ENCODE peak calls at places on chromosomes 7 and 10, in seven cellular contexts. Q, S, R, J, G, U and V are unnamed samples. For H3K79me2, the result is how much of the 10 kb centered on the place peaks cover.

GRCh38 chr7:25821225-25821624 is 330.8 kb upstream of the NFE2L3 start:
- DNase-seq in Q (no peak), S (no peak), R (no peak), J (no peak), G (no peak), U (no peak), V (no peak)

GRCh38 chr10:21534611-21535493 is 820 bp downstream of the MLLT10 start:
- DNase-seq in Q (peak), S (peak), R (peak), J (peak), G (no peak), U (peak), V (peak)

GRCh38 chr7:99011341-99011705 is 132.6 kb downstream of the SMURF1 start:
- DNase-seq in Q (no peak), S (no peak), R (no peak), J (no peak), G (no peak), U (no peak), V (no peak)

GRCh38 chr7:113321201-113321600 is 202.8 kb upstream of the SMIM30 start:
- DNase-seq in Q (no peak), S (peak), R (no peak), J (peak), G (no peak), U (no peak), V (no peak)

GRCh38 chr10:123781956-123782500 is 109.6 kb downstream of the CPXM2 start:
- DNase-seq in Q (no peak), S (no peak), R (no peak), J (no peak), G (no peak), U (no peak), V (no peak)

GRCh38 chr7:117737882-117738281 is 135.4 kb downstream of the CTTNBP2 start:
- DNase-seq in Q (no peak), S (no peak), R (no peak), J (no peak), G (no peak), U (no peak), V (no peak)

GRCh38 chr7:135238112-135238744 is 4.6 kb downstream of the STRA8 start:
- DNase-seq in Q (no peak), S (no peak), R (no peak), J (peak), G (peak), U (peak), V (no peak)

GRCh38 chr7:41003031-41003925 is 699.6 kb downstream of the INHBA start:
- DNase-seq in Q (peak), S (peak), R (peak), J (peak), G (peak), U (peak), V (peak)

GRCh38 chr10:71289421-71290130 is 29.5 kb upstream of the SLC29A3 start:
- DNase-seq in Q (no peak), S (no peak), R (no peak), J (no peak), G (no peak), U (no peak), V (peak)

GRCh38 chr10:119738962-119739361 is 13.1 kb downstream of the INPP5F start:
- DNase-seq in Q (no peak), S (no peak), R (no peak), J (no peak), G (no peak), U (no peak), V (no peak)

GRCh38 chr7:1856161-1856965 is 186.3 kb downstream of the ELFN1 start:
- DNase-seq in Q (no peak), S (no peak), R (no peak), J (peak), G (no peak), U (peak), V (peak)

GRCh38 chr7:74092321-74092963 is 8.8 kb downstream of the LIMK1 start:
- DNase-seq in Q (no peak), S (no peak), R (no peak), J (peak), G (no peak), U (peak), V (peak)

GRCh38 chr7:23662124-23662982 is 17.6 kb upstream of the FAM221A start:
- DNase-seq in Q (no peak), S (peak), R (no peak), J (peak), G (no peak), U (no peak), V (no peak)

GRCh38 chr7:151038951-151039849 is 9.1 kb upstream of the ASIC3 start:
- DNase-seq in Q (peak), S (peak), R (peak), J (peak), G (no peak), U (peak), V (peak)

GRCh38 chr7:37186753-37187152 is 261.9 kb downstream of the ELMO1 start:
- DNase-seq in Q (no peak), S (no peak), R (no peak), J (no peak), G (no peak), U (no peak), V (no peak)

GRCh38 chr7:132964886-132965285 is 117.0 kb downstream of the CHCHD3 start:
- DNase-seq in Q (no peak), S (no peak), R (no peak), J (no peak), G (no peak), U (no peak), V (no peak)

GRCh38 chr7:94212160-94212559 is 182.5 kb upstream of the COL1A2 start:
- DNase-seq in Q (no peak), S (no peak), R (no peak), J (peak), G (no peak), U (no peak), V (no peak)

GRCh38 chr10:10209152-10209551 is 808.5 kb upstream of the CELF2 start:
- DNase-seq in Q (no peak), S (peak), R (peak), J (peak), G (no peak), U (no peak), V (no peak)

GRCh38 chr10:29257106-29257783 is 31.6 kb upstream of the LYZL1 start:
- DNase-seq in Q (peak), S (peak), R (peak), J (peak), G (no peak), U (no peak), V (peak)

DNA sequence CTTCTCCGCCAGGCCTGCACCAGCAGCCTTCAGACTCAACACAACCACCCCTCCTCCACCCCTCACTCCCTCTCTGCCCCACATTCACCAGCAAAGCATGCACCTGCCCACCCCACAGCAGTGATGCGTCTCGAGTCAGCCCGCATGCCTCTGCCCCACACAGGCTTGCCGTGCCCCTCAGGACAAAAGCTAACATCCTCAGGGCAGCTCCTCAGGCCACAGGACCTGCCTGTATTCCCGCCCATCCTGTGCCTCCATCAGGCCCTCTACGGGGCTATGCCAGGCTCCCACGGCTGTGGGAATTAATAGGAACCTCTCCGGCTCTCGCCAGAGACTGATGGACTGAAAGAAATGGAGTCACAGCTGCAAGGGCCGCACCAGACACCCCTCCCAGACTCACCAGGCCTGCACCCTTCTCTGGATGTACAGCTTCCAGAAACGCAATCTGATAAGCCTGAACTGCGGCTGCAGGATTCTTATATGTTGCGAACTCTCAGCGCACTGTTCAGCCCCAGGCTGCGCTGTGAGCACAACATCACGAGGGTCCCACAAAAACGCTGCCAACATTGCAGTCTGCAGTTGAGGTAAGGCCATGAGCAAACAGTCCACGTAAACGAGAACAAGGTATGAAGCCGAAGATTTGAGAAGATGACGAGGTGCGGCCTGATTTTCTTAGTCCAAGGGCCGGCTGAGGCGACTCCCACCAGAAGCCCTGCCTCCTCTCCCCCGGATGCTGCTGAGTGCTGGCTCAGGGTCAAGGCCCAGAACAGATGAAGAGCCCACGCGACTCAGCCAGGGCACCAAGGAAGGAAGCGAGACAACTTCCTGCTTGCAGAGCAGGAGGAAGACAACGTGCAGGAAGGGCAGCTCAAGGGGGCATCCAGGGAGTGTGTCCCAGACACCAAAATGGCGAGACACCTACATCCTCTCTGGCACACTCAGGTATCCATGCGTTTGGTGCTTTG is 99.8 kb downstream of the CYTH3 start:
- DNase-seq in Q (peak), S (peak), R (no peak), J (no peak), G (no peak), U (no peak), V (peak)
- H3K4me3 ChIP-seq in Q (no peak), S (no peak), R (no peak), J (no peak), G (no peak), U (no peak), V (no peak)

DNA sequence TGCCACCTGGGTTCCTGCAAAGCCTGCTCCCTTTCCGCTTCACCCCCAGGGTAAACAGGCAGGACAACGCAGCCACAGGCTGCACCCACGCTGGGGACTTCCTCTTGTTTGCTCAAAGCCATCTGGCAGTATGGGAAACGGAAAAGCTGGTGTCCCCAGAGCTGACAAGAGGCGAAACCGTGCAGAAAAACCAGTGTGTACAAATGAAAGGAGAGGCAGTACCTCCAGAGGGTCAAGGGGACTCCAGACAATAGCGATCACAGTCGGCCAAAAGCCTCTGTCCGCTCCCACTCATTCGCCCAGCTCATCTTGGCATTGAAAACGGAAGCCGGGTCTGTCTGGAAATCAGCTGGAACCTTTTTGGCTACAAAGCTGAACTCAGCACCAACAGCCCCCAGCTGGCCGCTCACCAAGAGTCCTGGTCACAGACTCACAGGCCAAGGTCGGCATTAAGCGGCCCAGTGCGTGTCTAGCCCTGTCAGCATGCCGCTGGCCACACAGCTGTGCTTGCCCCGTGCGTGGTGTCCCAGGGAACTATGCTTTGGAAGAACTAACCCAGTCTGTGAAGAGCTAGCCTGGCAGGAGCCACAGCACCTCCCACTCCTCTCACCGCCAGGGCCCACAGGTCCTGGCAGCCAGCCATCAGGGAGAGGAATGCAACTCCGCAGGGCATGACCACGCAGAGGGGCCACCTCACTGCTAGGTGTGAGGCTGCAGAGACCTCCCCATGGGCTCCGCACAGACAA is 10.4 kb downstream of the TNS3 start:
- DNase-seq in Q (peak), S (peak), R (peak), J (peak), G (no peak), U (no peak), V (peak)
- H3K4me2 ChIP-seq in Q (peak), S (peak), R (peak), J (no peak), G (peak), U (no peak), V (peak)

GRCh38 chr7:44451123-44451522 is 39.3 kb downstream of the NUDCD3 start:
- DNase-seq in Q (no peak), S (no peak), R (no peak), J (no peak), G (no peak), U (no peak), V (no peak)
- H3K79me2 ChIP-seq in Q (half or more), S (under half), R (half or more), J (under half), G (half or more), U (under half), V (half or more)

GRCh38 chr7:87038993-87039716 is 20.3 kb downstream of the ELAPOR2 start:
- DNase-seq in Q (peak), S (no peak), R (no peak), J (no peak), G (no peak), U (no peak), V (no peak)
- H3K4me3 ChIP-seq in Q (peak), S (no peak), R (peak), J (peak), G (peak), U (peak), V (no peak)

GRCh38 chr10:62085821-62086220 is 182.8 kb downstream of the RTKN2 start:
- DNase-seq in Q (no peak), S (no peak), R (no peak), J (no peak), G (no peak), U (no peak), V (no peak)
- H3K4me2 ChIP-seq in Q (no peak), S (no peak), R (no peak), J (no peak), G (no peak), U (no peak), V (no peak)

GRCh38 chr10:131933695-131934086 is 32.9 kb downstream of the PPP2R2D start:
- DNase-seq in Q (no peak), S (no peak), R (no peak), J (no peak), G (no peak), U (no peak), V (no peak)

GRCh38 chr10:131933016-131933694 is 32.3 kb downstream of the PPP2R2D start:
- DNase-seq in Q (no peak), S (no peak), R (no peak), J (no peak), G (no peak), U (no peak), V (no peak)

GRCh38 chr10:131936756-131937155 is 35.9 kb downstream of the PPP2R2D start:
- DNase-seq in Q (no peak), S (no peak), R (no peak), J (no peak), G (no peak), U (no peak), V (no peak)

GRCh38 chr10:131934769-131935168 is 34.0 kb downstream of the PPP2R2D start:
- DNase-seq in Q (no peak), S (no peak), R (no peak), J (peak), G (no peak), U (no peak), V (no peak)

DNA sequence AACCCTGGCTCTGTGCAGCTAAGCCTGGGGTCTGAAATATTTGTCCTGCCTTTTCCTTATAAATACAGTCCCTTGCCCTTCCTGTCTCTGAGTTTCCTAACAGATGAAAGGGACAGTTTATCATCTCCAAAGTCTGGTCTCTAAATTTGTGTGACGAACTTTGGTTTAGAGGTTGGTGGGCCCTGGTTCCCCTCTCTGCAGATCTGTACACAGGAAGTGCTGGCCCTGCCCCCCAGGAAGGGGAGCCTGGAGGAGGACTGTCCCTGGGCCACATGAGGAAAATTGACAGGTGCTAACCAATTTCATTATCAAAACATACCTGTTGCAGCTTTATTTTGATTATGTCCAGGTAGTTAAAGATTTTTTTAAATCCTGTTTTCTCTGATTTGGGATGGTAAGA is 34.5 kb downstream of the PPP2R2D start:
- DNase-seq in Q (no peak), S (no peak), R (no peak), J (no peak), G (no peak), U (no peak), V (no peak)
- H3K79me2 ChIP-seq in Q (half or more), S (under half), R (half or more), J (under half), G (half or more), U (half or more), V (half or more)

GRCh38 chr10:130039141-130039540 is 71.5 kb downstream of the C10orf143 start:
- DNase-seq in Q (no peak), S (no peak), R (no peak), J (no peak), G (no peak), U (no peak), V (no peak)

GRCh38 chr10:130038019-130038555 is 72.5 kb downstream of the C10orf143 start:
- DNase-seq in Q (no peak), S (no peak), R (no peak), J (no peak), G (no peak), U (no peak), V (no peak)

GRCh38 chr10:130036296-130037065 is 72.4 kb upstream of the EBF3 start:
- DNase-seq in Q (no peak), S (no peak), R (no peak), J (no peak), G (no peak), U (no peak), V (no peak)

GRCh38 chr10:130038611-130039109 is 72.0 kb downstream of the C10orf143 start:
- DNase-seq in Q (no peak), S (no peak), R (no peak), J (no peak), G (no peak), U (no peak), V (no peak)

GRCh38 chr10:130037169-130037661 is 73.1 kb upstream of the EBF3 start:
- DNase-seq in Q (no peak), S (no peak), R (no peak), J (no peak), G (no peak), U (no peak), V (no peak)
- H3K4me3 ChIP-seq in Q (no peak), S (no peak), R (no peak), J (no peak), G (no peak), U (no peak), V (no peak)

GRCh38 chr10:61964059-61964709 is 62.7 kb downstream of the ARID5B start:
- DNase-seq in Q (no peak), S (peak), R (no peak), J (no peak), G (no peak), U (no peak), V (peak)
- H3K4me2 ChIP-seq in Q (no peak), S (peak), R (peak), J (no peak), G (no peak), U (no peak), V (peak)

GRCh38 chr7:55731931-55732330 is 130.6 kb downstream of the SEPTIN14 start:
- DNase-seq in Q (no peak), S (no peak), R (no peak), J (no peak), G (no peak), U (no peak), V (no peak)

GRCh38 chr7:55733584-55733983 is 129.0 kb downstream of the SEPTIN14 start:
- DNase-seq in Q (no peak), S (peak), R (peak), J (peak), G (no peak), U (no peak), V (peak)
- H3K79me2 ChIP-seq in Q (under half), S (under half), R (under half), J (under half), G (under half), U (under half), V (under half)

DNA sequence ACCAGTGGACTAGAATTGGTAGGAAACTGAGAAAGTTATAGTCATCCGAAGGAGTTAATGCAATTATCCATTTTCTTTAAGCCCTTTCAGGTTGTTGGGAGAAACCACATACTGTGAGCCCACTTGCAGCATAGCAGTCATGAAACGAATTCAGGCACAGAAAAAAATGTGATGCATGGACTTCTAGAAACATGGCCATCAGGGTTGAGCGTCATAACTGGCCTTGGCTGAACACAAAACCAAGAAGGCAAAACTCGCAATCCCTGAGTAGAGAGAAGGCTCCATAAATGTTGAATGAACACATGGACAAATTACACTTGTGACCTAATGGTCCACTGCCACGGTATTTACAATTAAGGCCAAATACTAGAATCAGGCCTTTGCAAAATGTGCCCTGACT is 121.9 kb downstream of the FAM107B start:
- DNase-seq in Q (no peak), S (no peak), R (no peak), J (no peak), G (no peak), U (no peak), V (no peak)
- H3K4me3 ChIP-seq in Q (no peak), S (no peak), R (no peak), J (no peak), G (no peak), U (no peak), V (no peak)